ENCODE peak calls at places on chromosomes 2 and 18, in four cellular contexts. X is aorta, O is PC-9, N is endodermal cell. E is an unnamed sample.
A peak's percentile ranks its signal among the peaks of the same experiment; 100 is the strongest.

GRCh38 chr2:203892207-203892606 is 24.6 kb downstream of the CTLA4 start:
- DNase-seq in X (no peak), O (no peak), N (no peak), E (no peak)

GRCh38 chr2:203782262-203782976 is 76.0 kb downstream of the CD28 start:
- DNase-seq in X (peak; percentile 65), O (peak; percentile 85), N (peak; percentile 85), E (no peak)

GRCh38 chr2:114083717-114084387 is 194.0 kb downstream of the ACTR3 start:
- DNase-seq in X (no peak), O (no peak), N (no peak), E (no peak)

GRCh38 chr2:42852798-42853197 is 60.4 kb upstream of the HAAO start:
- DNase-seq in X (no peak), O (no peak), N (no peak), E (no peak)

GRCh38 chr2:109065335-109065734 is 63.7 kb upstream of the SH3RF3 start:
- DNase-seq in X (no peak), O (no peak), N (no peak), E (no peak)

GRCh38 chr2:223062304-223062845 is 10.4 kb downstream of the KCNE4 start:
- DNase-seq in X (no peak), O (no peak), N (no peak), E (no peak)

GRCh38 chr18:25244170-25244569 is 107.8 kb downstream of the ZNF521 start:
- DNase-seq in X (no peak), O (no peak), N (no peak), E (no peak)

GRCh38 chr2:114550895-114551793 is 108.7 kb downstream of the DPP10 start:
- DNase-seq in X (peak; percentile 61), O (no peak), N (peak; percentile 89), E (no peak)

GRCh38 chr2:3426615-3427014 is 47.1 kb downstream of the TRAPPC12 start:
- DNase-seq in X (no peak), O (no peak), N (no peak), E (no peak)

GRCh38 chr2:66729391-66729790 is 294.5 kb downstream of the MEIS1 start:
- DNase-seq in X (no peak), O (no peak), N (no peak), E (no peak)

GRCh38 chr2:136116813-136117390 is 1.0 kb downstream of the CXCR4 start:
- DNase-seq in X (peak; percentile 71), O (no peak), N (peak; percentile 69), E (no peak)

GRCh38 chr2:9897796-9898195 is 53.7 kb upstream of the GRHL1 start:
- DNase-seq in X (no peak), O (peak; percentile 45), N (no peak), E (no peak)

GRCh38 chr2:219027511-219028055 is 13.7 kb downstream of the CFAP65 start:
- DNase-seq in X (no peak), O (no peak), N (no peak), E (no peak)

GRCh38 chr2:177553176-177553909 is 160.8 kb downstream of the AGPS start:
- DNase-seq in X (no peak), O (no peak), N (no peak), E (no peak)

GRCh38 chr18:42801706-42802105 is 313.8 kb downstream of the RIT2 start:
- DNase-seq in X (no peak), O (no peak), N (no peak), E (no peak)

GRCh38 chr2:69131983-69132675 is 119.2 kb downstream of the ANTXR1 start:
- DNase-seq in X (no peak), O (no peak), N (peak; percentile 35), E (no peak)

DNA sequence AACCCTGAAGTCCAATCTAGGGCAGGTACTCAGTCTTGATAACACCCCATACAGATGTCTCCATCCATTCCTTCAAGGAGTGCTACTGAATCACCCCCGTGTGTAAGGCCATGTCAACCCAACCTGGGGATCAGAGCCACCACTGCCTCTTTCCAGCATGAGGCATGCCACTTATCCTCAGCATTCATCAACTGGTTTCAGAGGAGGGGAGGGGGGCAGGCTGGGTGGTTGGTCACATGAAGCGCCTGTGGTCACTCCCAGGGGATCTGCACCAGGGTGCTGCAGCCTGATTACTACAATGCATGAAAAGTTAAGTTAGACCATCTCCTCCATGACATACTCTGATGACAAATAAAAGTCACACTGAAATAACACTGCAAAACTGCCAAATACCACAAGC is 65.0 kb downstream of the UXS1 start:
- DNase-seq in X (no peak), O (no peak), N (no peak), E (no peak)
- H3K36me3 ChIP-seq in X (no peaks in the 10 kb centered on the region), O (peaks cover 8% of the 10 kb centered on the region), N (peaks cover 32% of the 10 kb centered on the region), E (peaks cover 1% of the 10 kb centered on the region)

GRCh38 chr2:100821255-100821912 is 1.4 kb downstream of the NPAS2 start:
- DNase-seq in X (no peak), O (no peak), N (no peak), E (no peak)

GRCh38 chr2:100822587-100823248 is 2.8 kb downstream of the NPAS2 start:
- DNase-seq in X (no peak), O (peak; percentile 80), N (no peak), E (no peak)

GRCh38 chr2:100820346-100821254 is 661 bp downstream of the NPAS2 start:
- DNase-seq in X (no peak), O (peak; percentile 57), N (peak; percentile 61), E (no peak)

GRCh38 chr2:100823665-100824438 is 3.9 kb downstream of the NPAS2 start:
- DNase-seq in X (no peak), O (no peak), N (no peak), E (no peak)

GRCh38 chr2:100821913-100822260 is 1.9 kb downstream of the NPAS2 start:
- DNase-seq in X (no peak), O (no peak), N (no peak), E (no peak)
- H3K4me3 ChIP-seq in X (peak overlapping the region; percentile 86), O (peak overlapping the region; percentile 69), N (no peak overlapping the region), E (no peak overlapping the region)

GRCh38 chr2:241125626-241126025 is 23.5 kb upstream of the MTERF4 start:
- DNase-seq in X (no peak), O (no peak), N (no peak), E (no peak)
- H3K36me3 ChIP-seq in X (no peaks in the 10 kb centered on the region), O (peaks cover 9% of the 10 kb centered on the region), N (peaks cover 15% of the 10 kb centered on the region), E (no peaks in the 10 kb centered on the region)

GRCh38 chr2:240453461-240454030 is 18.1 kb downstream of the GPC1 start:
- DNase-seq in X (peak; percentile 35), O (no peak), N (no peak), E (no peak)
- H3K4me3 ChIP-seq in X (no peak overlapping the region), O (no peak overlapping the region), N (peak overlapping the region; percentile 56), E (peak overlapping the region; percentile 13)

GRCh38 chr18:45938488-45938935 is 28.6 kb downstream of the EPG5 start:
- DNase-seq in X (no peak), O (no peak), N (no peak), E (no peak)
- H3K36me3 ChIP-seq in X (no peaks in the 10 kb centered on the region), O (peaks cover 29% of the 10 kb centered on the region), N (peaks cover 49% of the 10 kb centered on the region), E (peaks cover 13% of the 10 kb centered on the region)

DNA sequence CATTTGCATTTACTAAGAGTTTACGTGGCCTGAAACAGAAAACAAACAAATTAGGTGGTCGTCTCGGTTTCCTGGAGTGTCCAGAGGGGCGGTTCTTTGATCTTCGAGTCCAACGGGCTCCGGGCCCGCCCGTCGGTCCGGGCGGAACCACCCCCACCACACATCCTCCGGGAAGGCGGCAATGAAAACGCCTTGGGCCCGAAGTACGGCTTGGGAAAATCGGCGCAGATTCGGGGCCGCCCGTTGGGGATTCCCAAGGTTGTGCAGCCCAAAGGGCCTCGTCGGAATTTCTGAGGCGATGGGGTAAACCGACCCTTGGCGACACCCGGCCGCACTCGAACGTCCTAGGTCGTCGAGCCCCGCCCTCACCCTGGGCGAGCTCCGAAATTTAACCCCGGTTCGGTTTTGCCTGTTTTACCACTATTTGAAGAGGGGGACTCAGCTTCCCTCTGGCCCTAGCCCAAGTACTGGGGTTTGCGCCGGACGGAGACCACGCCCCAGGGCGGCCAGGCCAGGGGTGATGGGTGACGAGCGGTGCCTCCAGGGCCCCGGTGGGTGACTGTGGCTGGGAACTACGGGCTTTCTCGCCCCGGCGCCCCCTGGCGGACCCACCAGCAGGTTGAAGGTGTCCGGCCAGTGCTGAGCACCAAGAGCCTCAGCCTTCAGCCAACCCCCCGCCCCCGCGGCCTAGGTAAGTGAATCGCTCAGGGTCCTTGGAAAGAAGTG is 1.9 kb upstream of the CFAP53 start:
- DNase-seq in X (peak; percentile 90), O (peak; percentile 60), N (peak; percentile 96), E (no peak)
- H3K4me3 ChIP-seq in X (peak overlapping the region; percentile 41), O (peak overlapping the region; percentile 45), N (no peak overlapping the region), E (peak overlapping the region; percentile 36)

GRCh38 chr2:224492531-224492930 is 90.6 kb upstream of the FAM124B start:
- DNase-seq in X (no peak), O (no peak), N (no peak), E (no peak)
- H3K36me3 ChIP-seq in X (peaks cover 3% of the 10 kb centered on the region), O (peaks cover 84% of the 10 kb centered on the region), N (peaks cover 62% of the 10 kb centered on the region), E (no peaks in the 10 kb centered on the region)

E was measured in BJ.